ENCODE peak calls at places on chromosomes 16 and 17, in four cellular contexts. J is AG09309, X is HCT116, N is K562. D is an unnamed sample.
A peak's percentile ranks its signal among the peaks of the same experiment; 100 is the strongest.

GRCh38 chr16:49557070-49557446 is 183.5 kb downstream of the C16orf78 start:
- DNase-seq in J (no peak), X (no peak), N (no peak), D (peak; percentile 67)

GRCh38 chr17:1573932-1574696 is 11.5 kb upstream of the PITPNA start:
- DNase-seq in J (no peak), X (peak; percentile 60), N (peak; percentile 82), D (peak; percentile 88)

GRCh38 chr17:30958187-30958586 is 12.7 kb upstream of the RNF135 start:
- DNase-seq in J (no peak), X (no peak), N (no peak), D (no peak)

GRCh38 chr17:29840884-29841283 is 89.1 kb downstream of the SSH2 start:
- DNase-seq in J (no peak), X (no peak), N (no peak), D (no peak)

GRCh38 chr16:66569131-66569530 is 2.9 kb downstream of the CMTM1 start:
- DNase-seq in J (no peak), X (no peak), N (no peak), D (no peak)

GRCh38 chr17:72479113-72479512 is 358.3 kb downstream of the SOX9 start:
- DNase-seq in J (no peak), X (no peak), N (no peak), D (no peak)

GRCh38 chr17:80045703-80046102 is 9.3 kb downstream of the CCDC40 start:
- DNase-seq in J (no peak), X (no peak), N (no peak), D (no peak)

GRCh38 chr16:48271728-48272127 is 24.4 kb upstream of the ABCC11 start:
- DNase-seq in J (no peak), X (no peak), N (no peak), D (no peak)

GRCh38 chr16:86431540-86431939 is 78.8 kb upstream of the FOXF1 start:
- DNase-seq in J (no peak), X (no peak), N (no peak), D (no peak)

GRCh38 chr17:62187681-62188080 is 122.6 kb upstream of the MED13 start:
- DNase-seq in J (peak; percentile 18), X (no peak), N (peak; percentile 60), D (no peak)

GRCh38 chr17:35242805-35243458 is at the start of gene SLFN5:
- DNase-seq in J (peak; percentile 79), X (peak; percentile 76), N (peak; percentile 50), D (peak; percentile 90)

GRCh38 chr16:57616871-57617270 is 11.6 kb upstream of the ADGRG1 start:
- DNase-seq in J (no peak), X (no peak), N (no peak), D (no peak)

GRCh38 chr16:82197540-82198240 is 27.7 kb upstream of the MPHOSPH6 start:
- DNase-seq in J (no peak), X (no peak), N (no peak), D (no peak)

GRCh38 chr16:79843631-79844043 is 243.1 kb upstream of the MAF start:
- DNase-seq in J (no peak), X (no peak), N (no peak), D (no peak)

GRCh38 chr17:2084129-2084765 is 29.3 kb downstream of the HIC1 start:
- DNase-seq in J (no peak), X (no peak), N (peak; percentile 63), D (no peak)

GRCh38 chr17:33745047-33745783 is 452.1 kb upstream of the ASIC2 start:
- DNase-seq in J (no peak), X (no peak), N (peak; percentile 14), D (no peak)

GRCh38 chr17:33739714-33740113 is 446.6 kb upstream of the ASIC2 start:
- DNase-seq in J (no peak), X (no peak), N (no peak), D (no peak)
- TF ChIP-seq CTCF in J (no peak), X (no peak), N (no peak), D (no peak)

GRCh38 chr16:3158498-3159314 is 23.9 kb downstream of the ZNF213 start:
- DNase-seq in J (no peak), X (peak; percentile 88), N (peak; percentile 92), D (peak; percentile 84)
- TF ChIP-seq CTCF in J (no peak), X (no peak), N (no peak), D (no peak)

GRCh38 chr17:37650419-37651003 is 7.3 kb upstream of the DDX52 start:
- DNase-seq in J (no peak), X (peak; percentile 41), N (peak; percentile 55), D (peak; percentile 43)
- TF ChIP-seq CTCF in J (peak; percentile 53), X (peak; percentile 80), N (peak; percentile 78), D (peak; percentile 61)

GRCh38 chr17:39077252-39077651 is 74.2 kb downstream of the PLXDC1 start:
- DNase-seq in J (no peak), X (no peak), N (no peak), D (no peak)

GRCh38 chr17:39073916-39074315 is 77.5 kb downstream of the PLXDC1 start:
- DNase-seq in J (no peak), X (no peak), N (no peak), D (no peak)

GRCh38 chr17:39079836-39080235 is 71.6 kb downstream of the PLXDC1 start:
- DNase-seq in J (no peak), X (no peak), N (no peak), D (no peak)

GRCh38 chr17:39080416-39081179 is 70.8 kb downstream of the PLXDC1 start:
- DNase-seq in J (no peak), X (no peak), N (no peak), D (no peak)

GRCh38 chr17:39077874-39078273 is 73.6 kb downstream of the PLXDC1 start:
- DNase-seq in J (no peak), X (no peak), N (no peak), D (no peak)
- TF ChIP-seq CTCF in J (peak; percentile 16), X (no peak), N (peak; percentile 39), D (no peak)

GRCh38 chr17:16342979-16343378 is 10.3 kb downstream of the CENPV start:
- DNase-seq in J (no peak), X (no peak), N (no peak), D (no peak)
- TF ChIP-seq CTCF in J (no peak), X (no peak), N (no peak), D (no peak)

GRCh38 chr17:60577147-60577925 is 22.7 kb upstream of the PPM1D start:
- DNase-seq in J (no peak), X (no peak), N (peak; percentile 35), D (no peak)
- TF ChIP-seq CTCF in J (peak; percentile 23), X (peak; percentile 33), N (peak; percentile 48), D (no peak)

DNA sequence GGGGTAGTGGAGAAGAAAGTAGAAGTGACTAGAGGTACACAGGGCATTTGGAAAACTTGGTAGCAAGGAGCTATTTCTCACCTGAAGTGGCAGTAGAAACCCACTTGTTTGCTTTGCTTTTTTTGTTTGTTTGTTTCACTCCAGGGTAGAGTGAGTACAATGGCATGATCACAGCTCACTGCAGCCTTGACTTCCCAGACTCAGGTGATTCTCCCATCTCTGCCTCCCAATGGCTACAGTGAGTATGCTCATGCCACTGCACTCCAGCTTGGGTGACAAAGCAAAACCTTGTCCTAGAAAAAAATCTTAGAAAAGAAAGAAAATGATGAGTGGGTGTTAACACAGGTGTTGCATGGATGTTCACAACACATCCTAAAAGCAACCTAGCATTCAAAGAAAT is 40.4 kb downstream of the SCNN1G start:
- DNase-seq in J (no peak), X (no peak), N (no peak), D (no peak)
- TF ChIP-seq CTCF in J (no peak), X (no peak), N (no peak), D (no peak)

GRCh38 chr16:25012525-25012991 is 2.6 kb downstream of the ARHGAP17 start:
- DNase-seq in J (peak; percentile 95), X (no peak), N (no peak), D (no peak)

GRCh38 chr16:25014500-25015147 is 545 bp downstream of the ARHGAP17 start:
- DNase-seq in J (no peak), X (no peak), N (peak; percentile 56), D (peak; percentile 65)

GRCh38 chr16:25013751-25014499 is 1.2 kb downstream of the ARHGAP17 start:
- DNase-seq in J (no peak), X (no peak), N (peak; percentile 31), D (no peak)

GRCh38 chr16:25011891-25012499 is 3.2 kb downstream of the ARHGAP17 start:
- DNase-seq in J (no peak), X (no peak), N (no peak), D (no peak)

DNA sequence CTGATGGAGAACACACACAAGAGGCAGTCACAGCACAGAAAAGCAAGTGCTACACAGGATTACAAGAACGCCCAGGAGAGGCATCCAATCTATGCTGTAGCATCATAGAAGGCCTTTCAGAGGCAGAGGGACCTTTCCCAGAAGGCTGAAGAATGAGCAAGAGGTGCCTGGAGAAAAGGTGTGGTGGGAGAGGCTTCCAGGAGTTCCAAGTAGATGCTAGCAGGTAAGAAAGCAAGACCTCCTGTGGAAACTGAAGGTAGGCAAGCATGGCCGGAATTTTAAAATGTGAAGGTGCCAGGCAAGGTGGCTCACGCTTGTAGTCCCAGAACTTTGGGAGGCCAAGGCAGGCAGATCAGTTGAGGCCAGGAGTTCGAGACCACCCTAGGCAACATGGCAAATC is 2.1 kb downstream of the ARHGAP17 start:
- DNase-seq in J (no peak), X (no peak), N (no peak), D (no peak)
- TF ChIP-seq CTCF in J (no peak), X (no peak), N (no peak), D (no peak)